ENCODE peak calls at places on chromosomes 13 and 19, in seven cellular contexts. M is ELF-1, O is GM04503, V is T-helper 1 cell, S is cardiac muscle cell, Y is GM04504, J is aorta. H is an unnamed sample.

GRCh38 chr19:55454787-55455243 is 6.6 kb downstream of the ISOC2 start:
- DNase-seq in J (no peak), V (no peak), Y (no peak), M (peak), S (peak), O (no peak), H (no peak)

GRCh38 chr19:18269336-18269735 is 4.9 kb downstream of the IQCN start:
- DNase-seq in S (no peak), J (no peak), O (no peak), Y (no peak), M (no peak), V (no peak), H (no peak)

GRCh38 chr19:17680235-17680722 is 7.9 kb downstream of the UNC13A start:
- DNase-seq in O (peak), S (peak), V (no peak), Y (peak), M (peak), J (peak), H (no peak)

GRCh38 chr19:55348317-55349034 is 6.0 kb downstream of the COX6B2 start:
- DNase-seq in Y (no peak), V (no peak), M (peak), S (peak), O (no peak), J (no peak), H (no peak)

GRCh38 chr19:48553676-48554384 is 1.9 kb downstream of the SULT2B1 start:
- DNase-seq in Y (no peak), S (peak), J (no peak), O (no peak), V (no peak), M (peak), H (no peak)

GRCh38 chr19:10797541-10798256 is 38.3 kb downstream of the TMED1 start:
- DNase-seq in O (no peak), M (no peak), V (peak), J (no peak), Y (no peak), S (no peak), H (no peak)

GRCh38 chr13:23966691-23967615 is 69.7 kb upstream of the C1QTNF9B start:
- DNase-seq in V (no peak), J (no peak), S (no peak), O (no peak), M (no peak), Y (no peak), H (no peak)

GRCh38 chr13:40539954-40540706 is 126.3 kb downstream of the FOXO1 start:
- DNase-seq in O (peak), J (no peak), V (no peak), M (peak), S (no peak), Y (peak), H (peak)

GRCh38 chr13:42574435-42575311 is 721 bp downstream of the TNFSF11 start:
- DNase-seq in J (no peak), V (no peak), M (peak), Y (no peak), S (no peak), O (no peak), H (no peak)

GRCh38 chr13:38979891-38980627 is 10.6 kb downstream of the STOML3 start:
- DNase-seq in M (peak), V (no peak), Y (no peak), S (peak), O (no peak), J (no peak), H (no peak)

GRCh38 chr13:64529874-64530485 is 2700.2 kb downstream of the PCDH9 start:
- DNase-seq in Y (no peak), J (no peak), V (no peak), M (peak), S (peak), O (no peak), H (no peak)

GRCh38 chr19:1076951-1077350 is 10.0 kb downstream of the ARHGAP45 start:
- DNase-seq in M (no peak), J (peak), V (peak), Y (no peak), O (no peak), S (no peak), H (no peak)

GRCh38 chr19:38543807-38544568 is 73.8 kb downstream of the MAP4K1 start:
- DNase-seq in M (peak), V (no peak), Y (peak), J (peak), S (peak), O (peak), H (peak)

GRCh38 chr19:29811125-29812079 is at the start of gene CCNE1:
- DNase-seq in J (peak), O (peak), S (peak), Y (peak), V (peak), M (peak), H (no peak)

GRCh38 chr19:38547446-38547845 is 70.3 kb downstream of the MAP4K1 start:
- DNase-seq in O (no peak), J (no peak), M (no peak), S (no peak), Y (no peak), V (no peak), H (no peak)

GRCh38 chr19:48992571-48993174 is 436 bp downstream of the GYS1 start:
- DNase-seq in O (no peak), Y (no peak), M (no peak), J (no peak), S (no peak), V (no peak), H (no peak)

GRCh38 chr13:63307239-63307638 is 1891.6 kb upstream of the PCDH20 start:
- DNase-seq in S (no peak), V (no peak), O (no peak), J (no peak), M (no peak), Y (no peak), H (no peak)

GRCh38 chr13:49429061-49429460 is 14.8 kb downstream of the CAB39L start:
- DNase-seq in Y (no peak), J (no peak), O (no peak), M (no peak), S (no peak), V (no peak), H (no peak)

GRCh38 chr13:97205465-97205864 is 16.7 kb upstream of the MBNL2 start:
- DNase-seq in O (no peak), V (no peak), S (no peak), M (no peak), Y (no peak), J (no peak), H (no peak)

GRCh38 chr13:25633108-25633507 is 261.3 kb downstream of the ATP8A2 start:
- DNase-seq in Y (no peak), V (no peak), O (no peak), S (no peak), M (no peak), J (no peak), H (no peak)

GRCh38 chr19:17441241-17442135 is 7.0 kb downstream of the TMEM221 start:
- DNase-seq in V (no peak), S (peak), M (peak), O (no peak), Y (no peak), J (no peak), H (no peak)

GRCh38 chr13:85575110-85575509 is 224.1 kb downstream of the SLITRK6 start:
- DNase-seq in S (no peak), V (no peak), M (no peak), J (no peak), O (no peak), Y (no peak), H (no peak)

GRCh38 chr13:28739376-28739775 is 20.6 kb upstream of the SLC46A3 start:
- DNase-seq in M (no peak), S (no peak), V (no peak), O (no peak), Y (no peak), J (no peak), H (no peak)

GRCh38 chr13:20160346-20161274 is at the start of gene GJA3:
- DNase-seq in V (no peak), J (no peak), O (no peak), S (peak), M (peak), Y (no peak), H (no peak)

GRCh38 chr13:40236566-40237168 is 429.8 kb downstream of the FOXO1 start:
- DNase-seq in J (peak), S (no peak), V (no peak), O (no peak), Y (no peak), M (no peak), H (no peak)

GRCh38 chr13:94160875-94161274 is 318.6 kb downstream of the DCT start:
- DNase-seq in S (no peak), J (no peak), M (no peak), Y (no peak), V (no peak), O (no peak), H (no peak)

GRCh38 chr13:104553156-104553555 is 1486.9 kb upstream of the SLC10A2 start:
- DNase-seq in O (no peak), M (no peak), S (no peak), V (no peak), Y (no peak), J (no peak), H (no peak)

GRCh38 chr19:16142032-16142580 is 1.4 kb upstream of the HSH2D start:
- DNase-seq in J (no peak), Y (no peak), M (no peak), S (no peak), O (no peak), V (no peak), H (no peak)

GRCh38 chr19:17718988-17719711 is at the start of gene MAP1S:
- DNase-seq in S (peak), V (peak), J (peak), Y (no peak), O (no peak), M (peak), H (no peak)

GRCh38 chr19:23916991-23917390 is 2.3 kb downstream of the ZNF726 start:
- DNase-seq in J (no peak), V (no peak), M (no peak), Y (no peak), S (no peak), O (no peak), H (no peak)

GRCh38 chr13:44801990-44802389 is 187.3 kb downstream of the NUFIP1 start:
- DNase-seq in Y (peak), O (peak), S (no peak), J (no peak), V (no peak), M (no peak), H (no peak)

H was measured in AG04449.